ENCODE peak calls at places on chromosomes 4 and X, in four cellular contexts. K is A549, J is thoracic aorta, M is neural progenitor cell. B is an unnamed sample. For H3K4me1, the result is how much of the 10 kb centered on the place peaks cover.

GRCh38 chr4:105061136-105061696 is 85.5 kb upstream of the TET2 start:
- DNase-seq in K (no peak), J (no peak), M (peak), B (peak)

GRCh38 chrX:53265771-53266170 is 15.6 kb downstream of the IQSEC2 start:
- DNase-seq in M (no peak), J (no peak), K (no peak), B (peak)

GRCh38 chrX:50448565-50448964 is 22.1 kb downstream of the DGKK start:
- DNase-seq in K (peak), M (no peak), J (no peak), B (no peak)

GRCh38 chr4:1245481-1246051 is 3.4 kb downstream of the CTBP1 start:
- DNase-seq in M (no peak), J (no peak), K (no peak), B (no peak)

GRCh38 chr4:72084587-72085011 is 52.8 kb downstream of the NPFFR2 start:
- DNase-seq in J (no peak), M (no peak), K (no peak), B (peak)

GRCh38 chrX:123830309-123830708 is 29.5 kb upstream of the XIAP start:
- DNase-seq in M (no peak), J (no peak), K (peak), B (peak)

GRCh38 chrX:70613295-70613694 is 168.7 kb downstream of the DLG3 start:
- DNase-seq in J (no peak), K (no peak), M (no peak), B (no peak)

GRCh38 chr4:40305329-40306193 is 29.6 kb upstream of the CHRNA9 start:
- DNase-seq in K (no peak), J (no peak), M (no peak), B (no peak)

GRCh38 chrX:9690046-9690445 is 75.6 kb downstream of the GPR143 start:
- DNase-seq in J (no peak), M (no peak), K (no peak), B (no peak)

GRCh38 chr4:98976716-98977115 is 18.8 kb upstream of the METAP1 start:
- DNase-seq in M (no peak), K (no peak), J (no peak), B (peak)

GRCh38 chr4:122836941-122837340 is 10.3 kb downstream of the FGF2 start:
- DNase-seq in K (peak), J (no peak), M (no peak), B (no peak)

DNA sequence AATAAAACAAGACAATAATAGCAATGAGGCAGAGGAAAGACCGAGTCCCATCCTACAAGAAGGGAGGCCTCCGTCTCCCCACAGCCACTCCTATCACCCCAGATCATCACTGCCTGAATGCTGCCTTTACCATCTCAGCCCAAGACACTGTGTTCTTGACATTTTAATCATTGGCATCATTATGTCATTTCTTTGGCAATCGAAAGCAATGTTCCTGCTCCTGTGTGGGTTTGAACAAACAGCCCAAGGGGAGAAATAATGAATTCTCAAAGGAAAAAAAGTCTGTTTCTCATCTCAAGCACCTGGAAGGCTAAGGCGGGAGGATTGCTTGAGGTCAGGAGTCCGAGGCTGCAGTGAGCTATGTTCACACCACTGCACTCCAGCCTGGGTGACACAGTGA is 73.0 kb upstream of the ACSL1 start:
- DNase-seq in J (no peak), K (no peak), M (no peak), B (no peak)
- H3K4me1 ChIP-seq in J (under half), K (under half), M (under half), B (under half)

DNA sequence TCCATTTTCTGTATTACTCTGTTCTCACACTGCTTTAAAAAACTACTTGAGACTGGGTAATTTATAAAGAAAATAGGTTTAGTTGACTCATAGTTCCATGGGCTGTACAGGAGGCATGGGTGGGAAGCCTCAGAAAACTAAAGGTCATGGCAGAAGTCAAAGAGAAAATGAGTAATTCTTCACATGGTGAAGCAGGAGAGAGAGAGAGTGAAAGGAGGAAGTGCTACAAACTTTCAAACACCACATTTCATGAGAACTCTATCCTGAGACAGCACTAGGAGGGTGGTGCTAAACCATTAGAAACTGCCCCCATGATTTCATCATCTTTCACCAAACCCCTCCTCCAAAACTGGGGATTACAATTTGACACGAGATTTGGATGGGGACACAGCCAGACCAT is 108.0 kb upstream of the PBDC1 start:
- DNase-seq in K (no peak), M (no peak), J (no peak), B (no peak)
- H3K27ac ChIP-seq in K (no peak), M (no peak), J (no peak), B (no peak)

GRCh38 chr4:139851639-139852038 is 186.0 kb downstream of the MGST2 start:
- DNase-seq in J (no peak), K (no peak), M (no peak), B (no peak)
- H3K4me1 ChIP-seq in J (under half), K (under half), M (half or more), B (under half)

DNA sequence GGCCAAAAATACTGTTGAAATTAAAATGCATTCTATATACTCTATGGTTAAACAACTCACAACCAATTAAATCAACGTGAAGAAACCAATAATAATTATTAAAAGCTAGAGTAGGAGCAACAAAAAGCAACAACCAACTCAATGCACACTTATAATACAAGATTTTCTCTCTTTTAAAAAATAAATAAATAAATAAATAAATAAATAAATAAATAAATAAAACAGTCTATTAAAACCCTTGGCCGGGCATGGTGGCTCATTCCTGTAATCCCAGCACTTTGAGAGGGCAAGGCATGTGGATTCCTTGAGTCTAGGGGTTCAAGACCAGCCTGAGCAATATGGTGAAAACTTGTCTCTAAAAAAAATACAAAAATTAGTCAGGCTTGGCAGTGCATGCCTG is 62.7 kb downstream of the ENOX2 start:
- DNase-seq in K (no peak), M (no peak), J (no peak), B (no peak)
- H3K27ac ChIP-seq in K (no peak), M (no peak), J (no peak), B (no peak)

GRCh38 chr4:7830747-7831146 is 108.9 kb downstream of the AFAP1 start:
- DNase-seq in M (no peak), J (no peak), K (no peak), B (no peak)

GRCh38 chr4:7831858-7832257 is 107.8 kb downstream of the AFAP1 start:
- DNase-seq in K (no peak), J (no peak), M (no peak), B (no peak)

GRCh38 chr4:7829687-7830580 is 109.7 kb downstream of the AFAP1 start:
- DNase-seq in M (no peak), J (no peak), K (no peak), B (no peak)

GRCh38 chr4:7832331-7832730 is 107.3 kb downstream of the AFAP1 start:
- DNase-seq in K (no peak), M (no peak), J (no peak), B (no peak)

GRCh38 chr4:7831330-7831729 is 108.3 kb downstream of the AFAP1 start:
- DNase-seq in K (no peak), M (no peak), J (no peak), B (peak)
- H3K4me1 ChIP-seq in K (under half), M (under half), J (under half), B (under half)

GRCh38 chr4:13891544-13891939 is 264.0 kb upstream of the BOD1L1 start:
- DNase-seq in K (no peak), J (no peak), M (no peak), B (peak)

GRCh38 chr4:13892739-13893105 is 265.2 kb upstream of the BOD1L1 start:
- DNase-seq in J (no peak), K (peak), M (no peak), B (no peak)

GRCh38 chr4:13893987-13894386 is 266.5 kb upstream of the BOD1L1 start:
- DNase-seq in M (no peak), K (no peak), J (no peak), B (peak)

GRCh38 chr4:13888112-13888511 is 260.6 kb upstream of the BOD1L1 start:
- DNase-seq in J (no peak), K (peak), M (no peak), B (peak)

GRCh38 chr4:13893221-13893620 is 265.7 kb upstream of the BOD1L1 start:
- DNase-seq in M (no peak), J (no peak), K (no peak), B (peak)
- H3K27ac ChIP-seq in M (no peak), J (no peak), K (peak), B (peak)

GRCh38 chrX:68682790-68683189 is 35.3 kb downstream of the STARD8 start:
- DNase-seq in J (no peak), M (no peak), K (no peak), B (no peak)

GRCh38 chrX:68684291-68684918 is 36.9 kb downstream of the STARD8 start:
- DNase-seq in K (no peak), J (no peak), M (no peak), B (no peak)

GRCh38 chrX:68681443-68681941 is 34.0 kb downstream of the STARD8 start:
- DNase-seq in M (no peak), K (no peak), J (no peak), B (peak)

GRCh38 chrX:68684919-68685304 is 37.4 kb downstream of the STARD8 start:
- DNase-seq in K (no peak), J (no peak), M (no peak), B (no peak)

DNA sequence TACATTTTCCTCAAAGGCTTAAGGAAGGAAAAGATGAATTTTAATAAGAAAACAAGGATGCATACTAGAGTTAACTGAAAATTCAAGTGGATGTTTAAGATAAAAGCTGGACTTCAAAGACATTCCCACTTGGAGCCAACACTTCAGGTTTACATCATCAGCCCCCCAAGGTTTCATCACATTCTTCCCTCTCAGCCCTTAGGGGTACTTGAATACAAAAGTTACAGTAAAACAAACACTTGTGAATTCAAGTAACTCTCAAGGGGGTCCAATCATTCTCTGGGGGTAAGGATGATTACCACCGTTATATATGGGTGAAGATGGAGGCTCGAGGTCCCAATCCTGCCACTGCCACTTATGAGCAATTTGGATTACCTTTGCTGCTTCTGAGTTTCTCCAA is 36.1 kb downstream of the STARD8 start:
- DNase-seq in M (no peak), K (no peak), J (no peak), B (no peak)
- H3K4me1 ChIP-seq in M (under half), K (under half), J (under half), B (under half)

DNA sequence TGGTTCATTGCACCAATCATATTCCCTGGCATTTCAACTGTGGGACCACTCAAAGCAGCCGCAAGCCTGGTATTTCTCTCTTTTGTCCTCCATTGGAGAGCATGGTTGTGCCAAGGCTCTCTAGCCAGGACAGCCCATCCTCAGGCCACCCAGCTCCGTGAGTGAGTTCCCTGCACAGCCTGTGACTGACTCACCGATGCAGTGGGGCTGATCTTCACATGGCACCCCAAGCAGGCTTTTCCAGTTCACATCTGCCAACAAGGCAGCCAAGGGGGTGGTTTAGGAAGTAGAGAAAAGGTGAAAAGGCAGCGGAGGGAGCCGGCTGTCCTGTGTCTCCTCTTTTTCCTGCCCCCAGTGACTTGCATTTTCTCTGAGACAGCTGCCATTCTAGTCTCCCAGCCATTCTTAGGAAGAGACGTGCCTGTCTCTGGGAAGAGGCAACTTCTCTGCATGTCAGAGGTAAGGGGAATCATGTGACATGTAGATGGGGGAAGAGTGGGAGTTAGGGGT is 69.2 kb downstream of the MID1IP1 start:
- DNase-seq in M (no peak), J (no peak), K (no peak), B (no peak)
- H3K27ac ChIP-seq in M (no peak), J (no peak), K (no peak), B (no peak)